ENCODE peak calls at places on chromosome 12, in six cellular contexts. I is colonic mucosa; L is CD8-positive, alpha-beta T cell; B is OCI-LY7; S is heart right ventricle; R is gastrocnemius medialis. P is an unnamed sample.

GRCh38 chr12:31037921-31038320 is 35.7 kb upstream of the DDX11 start:
- DNase-seq in R (no peak), L (no peak), B (no peak), S (no peak), I (no peak), P (no peak)

GRCh38 chr12:109797905-109798669 is 35.1 kb downstream of the TRPV4 start:
- DNase-seq in L (no peak), S (no peak), I (no peak), R (no peak), B (peak; percentile 21), P (no peak)

GRCh38 chr12:66751432-66752113 is 72.7 kb upstream of the GRIP1 start:
- DNase-seq in R (no peak), B (no peak), L (no peak), S (no peak), I (no peak), P (no peak)

GRCh38 chr12:23238190-23238589 is 613.2 kb downstream of the ETNK1 start:
- DNase-seq in L (no peak), I (no peak), S (no peak), B (no peak), R (no peak), P (no peak)

GRCh38 chr12:130596241-130596640 is 119.9 kb downstream of the RIMBP2 start:
- DNase-seq in B (no peak), L (no peak), S (no peak), I (no peak), R (no peak), P (no peak)

GRCh38 chr12:103273645-103274044 is 222.1 kb downstream of the C12orf42 start:
- DNase-seq in I (no peak), B (no peak), S (no peak), L (no peak), R (no peak), P (no peak)

GRCh38 chr12:79329933-79330332 is 360.8 kb downstream of the PAWR start:
- DNase-seq in L (no peak), B (no peak), I (no peak), S (no peak), R (no peak), P (no peak)

GRCh38 chr12:48901278-48901677 is 24.0 kb downstream of the FKBP11 start:
- DNase-seq in L (no peak), R (no peak), I (no peak), S (no peak), B (no peak), P (no peak)

GRCh38 chr12:12996235-12996634 is 3.8 kb downstream of the HEBP1 start:
- DNase-seq in I (no peak), L (no peak), B (no peak), S (no peak), R (no peak), P (no peak)

GRCh38 chr12:12719496-12719895 is 2.3 kb downstream of the CDKN1B start:
- DNase-seq in R (no peak), S (no peak), I (no peak), L (no peak), B (peak; percentile 53), P (no peak)

GRCh38 chr12:31514912-31515311 is 76.0 kb downstream of the DENND5B start:
- DNase-seq in L (no peak), R (no peak), I (no peak), S (no peak), B (no peak), P (no peak)

GRCh38 chr12:45166056-45166455 is 49.8 kb upstream of the ANO6 start:
- DNase-seq in I (no peak), R (no peak), L (no peak), S (no peak), B (no peak), P (no peak)

GRCh38 chr12:108608616-108609015 is 10.7 kb upstream of the TMEM119 start:
- DNase-seq in L (no peak), B (no peak), R (no peak), I (no peak), S (no peak), P (no peak)

GRCh38 chr12:60257063-60257462 is 661.2 kb downstream of the SLC16A7 start:
- DNase-seq in S (no peak), B (no peak), R (no peak), L (no peak), I (no peak), P (no peak)

GRCh38 chr12:28936711-28937110 is 212.4 kb upstream of the FAR2 start:
- DNase-seq in L (no peak), S (no peak), B (no peak), R (no peak), I (no peak), P (no peak)

GRCh38 chr12:32501835-32502333 is 102.5 kb downstream of the FGD4 start:
- DNase-seq in R (peak; percentile 52), L (no peak), S (no peak), I (peak; percentile 64), B (no peak), P (no peak)

GRCh38 chr12:89346741-89347324 is 5.5 kb downstream of the DUSP6 start:
- DNase-seq in B (no peak), L (no peak), I (peak; percentile 39), R (no peak), S (no peak), P (no peak)

GRCh38 chr12:131098178-131098981 is 144.7 kb downstream of the ADGRD1 start:
- DNase-seq in I (no peak), S (peak; percentile 5), L (no peak), R (no peak), B (no peak), P (no peak)

GRCh38 chr12:96335270-96335669 is 65.0 kb downstream of the CDK17 start:
- DNase-seq in I (no peak), B (no peak), L (no peak), S (no peak), R (no peak), P (no peak)

GRCh38 chr12:120229583-120230325 is 28.8 kb upstream of the RPLP0 start:
- DNase-seq in I (peak; percentile 81), R (peak; percentile 53), L (peak; percentile 5), S (no peak), B (no peak), P (no peak)

GRCh38 chr12:44015333-44015941 is 179.6 kb downstream of the TMEM117 start:
- DNase-seq in S (no peak), I (no peak), R (no peak), L (no peak), B (peak; percentile 61), P (no peak)

GRCh38 chr12:107749094-107749493 is 11.8 kb downstream of the PRDM4 start:
- DNase-seq in R (no peak), B (no peak), S (no peak), I (no peak), L (no peak), P (no peak)

GRCh38 chr12:96094201-96094600 is 58.8 kb upstream of the LTA4H start:
- DNase-seq in L (no peak), S (no peak), I (no peak), R (no peak), B (no peak), P (no peak)

GRCh38 chr12:33423706-33424105 is 15.9 kb downstream of the SYT10 start:
- DNase-seq in R (no peak), I (no peak), B (no peak), L (no peak), S (no peak), P (no peak)

GRCh38 chr12:15050664-15051063 is 77.8 kb downstream of the PDE6H start:
- DNase-seq in I (no peak), R (no peak), S (no peak), L (peak; percentile 33), B (no peak), P (no peak)

GRCh38 chr12:49646331-49646830 is 23.0 kb downstream of the PRPF40B start:
- DNase-seq in I (no peak), L (no peak), S (no peak), B (no peak), R (no peak), P (no peak)

GRCh38 chr12:78820946-78821345 is 43.6 kb upstream of the SYT1 start:
- DNase-seq in S (no peak), L (no peak), B (no peak), I (no peak), R (no peak), P (no peak)

GRCh38 chr12:5480953-5481300 is 49.0 kb downstream of the NTF3 start:
- DNase-seq in L (no peak), R (no peak), S (no peak), B (no peak), I (no peak), P (no peak)

GRCh38 chr12:5478081-5478706 is 46.3 kb downstream of the NTF3 start:
- DNase-seq in B (peak; percentile 90), R (no peak), I (no peak), L (no peak), S (no peak), P (no peak)

GRCh38 chr12:5481645-5482044 is 49.7 kb downstream of the NTF3 start:
- DNase-seq in R (no peak), S (no peak), I (no peak), B (no peak), L (no peak), P (no peak)

GRCh38 chr12:5479761-5480160 is 47.9 kb downstream of the NTF3 start:
- DNase-seq in B (no peak), S (no peak), L (no peak), I (no peak), R (no peak), P (no peak)

GRCh38 chr12:5480218-5480952 is 48.5 kb downstream of the NTF3 start:
- DNase-seq in R (no peak), I (no peak), S (no peak), B (no peak), L (no peak), P (no peak)
- H3K4me3 ChIP-seq in R (no peak overlapping the region), I (no peak overlapping the region), S (no peak overlapping the region), B (no peak overlapping the region), L (no peak overlapping the region), P (no peak overlapping the region)

GRCh38 chr12:94551810-94552209 is 92.1 kb upstream of the CEP83 start:
- DNase-seq in L (no peak), S (no peak), B (no peak), R (no peak), I (no peak), P (no peak)

GRCh38 chr12:94553130-94553519 is 93.5 kb upstream of the CEP83 start:
- DNase-seq in I (no peak), B (no peak), R (no peak), L (no peak), S (no peak), P (no peak)

GRCh38 chr12:94550964-94551363 is 91.3 kb upstream of the CEP83 start:
- DNase-seq in S (no peak), L (no peak), R (no peak), I (no peak), B (no peak), P (no peak)

GRCh38 chr12:94555687-94556086 is 94.7 kb downstream of the TMCC3 start:
- DNase-seq in S (no peak), B (no peak), L (no peak), R (no peak), I (no peak), P (no peak)

GRCh38 chr12:94553875-94554274 is 94.2 kb upstream of the CEP83 start:
- DNase-seq in R (peak; percentile 35), I (no peak), B (no peak), L (no peak), S (no peak), P (no peak)
- H3K27ac ChIP-seq in R (no peak overlapping the region), I (no peak overlapping the region), B (no peak overlapping the region), L (no peak overlapping the region), S (no peak overlapping the region), P (no peak overlapping the region)

GRCh38 chr12:116955382-116956021 is 44.8 kb downstream of the FBXW8 start:
- DNase-seq in R (peak; percentile 33), I (peak; percentile 39), S (no peak), L (peak; percentile 9), B (peak; percentile 69), P (peak; percentile 59)
- TF ChIP-seq CTCF in R (peak; percentile 32), I (no peak), S (no peak), L (no peak), B (peak; percentile 75), P (no peak)

GRCh38 chr12:68446896-68447806 is 115.0 kb upstream of the MDM1 start:
- DNase-seq in S (no peak), I (no peak), L (no peak), B (no peak), R (no peak), P (no peak)
- H3K4me3 ChIP-seq in S (no peak overlapping the region), I (no peak overlapping the region), L (no peak overlapping the region), B (no peak overlapping the region), R (no peak overlapping the region), P (no peak overlapping the region)

P was measured in pancreas.